ENCODE peak calls at places on chromosomes 5 and 9, in four cellular contexts. G is SW 1271, O is T-helper 9 cell, H is Right ventricle myocardium superior. J is an unnamed sample.

GRCh38 chr9:37936965-37937364 is 33.0 kb upstream of the SLC25A51 start:
- DNase-seq in O (no peak), H (peak; percentile 66), G (no peak), J (no peak)

GRCh38 chr9:75161116-75161857 is 73.0 kb downstream of the OSTF1 start:
- DNase-seq in O (no peak), G (no peak), H (no peak), J (peak; percentile 13)

GRCh38 chr5:68149189-68149588 is 66.4 kb upstream of the PIK3R1 start:
- DNase-seq in G (no peak), H (no peak), O (no peak), J (no peak)

GRCh38 chr9:92561374-92562329 is 25.9 kb upstream of the ECM2 start:
- DNase-seq in O (no peak), G (no peak), H (no peak), J (no peak)

GRCh38 chr9:37732086-37732744 is 21.4 kb upstream of the TRMT10B start:
- DNase-seq in G (no peak), O (no peak), H (no peak), J (no peak)

GRCh38 chr9:124695280-124695890 is 75.7 kb downstream of the NR6A1 start:
- DNase-seq in H (no peak), O (no peak), G (peak; percentile 28), J (no peak)

GRCh38 chr5:125555591-125555990 is 809.2 kb upstream of the ZNF608 start:
- DNase-seq in G (no peak), O (no peak), H (no peak), J (no peak)

GRCh38 chr5:150206780-150207115 is 16.9 kb downstream of the SLC6A7 start:
- DNase-seq in O (no peak), H (no peak), G (no peak), J (no peak)

GRCh38 chr5:130724658-130725057 is 440.4 kb downstream of the HINT1 start:
- DNase-seq in G (no peak), O (no peak), H (no peak), J (no peak)

GRCh38 chr9:5549671-5550650 is 39.6 kb downstream of the PDCD1LG2 start:
- DNase-seq in G (no peak), H (no peak), O (no peak), J (no peak)

GRCh38 chr5:26868504-26868903 is 169.9 kb downstream of the CDH9 start:
- DNase-seq in O (no peak), H (no peak), G (no peak), J (no peak)

GRCh38 chr9:123812984-123813383 is 116.9 kb downstream of the DENND1A start:
- DNase-seq in O (no peak), G (no peak), H (no peak), J (peak; percentile 46)

GRCh38 chr9:71590362-71590761 is 178.0 kb downstream of the CEMIP2 start:
- DNase-seq in O (no peak), H (no peak), G (no peak), J (no peak)

GRCh38 chr5:38922199-38922598 is 76.4 kb downstream of the OSMR start:
- DNase-seq in O (peak; percentile 28), G (peak; percentile 57), H (peak; percentile 50), J (peak; percentile 27)

GRCh38 chr5:73392775-73393174 is 55.8 kb downstream of the FOXD1 start:
- DNase-seq in O (no peak), H (no peak), G (no peak), J (no peak)

GRCh38 chr9:15512889-15513288 is 2.1 kb upstream of the PSIP1 start:
- DNase-seq in G (no peak), H (no peak), O (no peak), J (no peak)

GRCh38 chr9:123642291-123643278 is 286.6 kb downstream of the CRB2 start:
- DNase-seq in O (no peak), H (peak; percentile 51), G (no peak), J (no peak)

GRCh38 chr9:114638441-114638840 is 19.2 kb downstream of the TEX53 start:
- DNase-seq in G (no peak), O (no peak), H (no peak), J (no peak)

GRCh38 chr9:94923333-94924089 is 197.0 kb downstream of the AOPEP start:
- DNase-seq in G (no peak), O (no peak), H (no peak), J (no peak)

GRCh38 chr5:137206030-137206715 is 293.0 kb downstream of the SPOCK1 start:
- DNase-seq in H (no peak), O (no peak), G (no peak), J (no peak)

GRCh38 chr9:113228130-113228665 is 6.9 kb downstream of the SLC31A1 start:
- DNase-seq in O (no peak), G (no peak), H (no peak), J (no peak)

GRCh38 chr9:37037744-37038640 is 3.9 kb upstream of the PAX5 start:
- DNase-seq in H (no peak), G (no peak), O (no peak), J (no peak)

GRCh38 chr9:104075801-104076753 is 18.0 kb upstream of the SMC2 start:
- DNase-seq in H (no peak), G (peak; percentile 20), O (no peak), J (peak; percentile 55)